ENCODE peak calls at places on chromosome 6, in four cellular contexts. One of them, this sample, is unnamed.

GRCh38 chr6:148934534-148934933 is 187.7 kb downstream of the UST start:
- DNase-seq in HepG2: no peak
- DNase-seq in SK-N-SH: no peak
- DNase-seq in HCT116: no peak
- DNase-seq in this sample: no peak

GRCh38 chr6:76518443-76518842 is 446.0 kb upstream of the IMPG1 start:
- DNase-seq in HCT116: no peak
- DNase-seq in HepG2: no peak
- DNase-seq in SK-N-SH: no peak
- DNase-seq in this sample: no peak

GRCh38 chr6:44304282-44305199 is 8.6 kb downstream of the AARS2 start:
- DNase-seq in HCT116: peak
- DNase-seq in HepG2: peak
- DNase-seq in SK-N-SH: peak
- DNase-seq in this sample: no peak

GRCh38 chr6:168005796-168006195 is 8.3 kb downstream of the KIF25 start:
- DNase-seq in HCT116: no peak
- DNase-seq in SK-N-SH: no peak
- DNase-seq in HepG2: no peak
- DNase-seq in this sample: no peak

GRCh38 chr6:150118642-150119041 is 24.2 kb upstream of the PPP1R14C start:
- DNase-seq in HepG2: peak
- DNase-seq in HCT116: no peak
- DNase-seq in SK-N-SH: no peak
- DNase-seq in this sample: no peak

GRCh38 chr6:78995946-78996345 is 82.1 kb downstream of the PHIP start:
- DNase-seq in HepG2: no peak
- DNase-seq in HCT116: no peak
- DNase-seq in SK-N-SH: no peak
- DNase-seq in this sample: no peak

GRCh38 chr6:170097505-170098427 is 193.1 kb downstream of the DLL1 start:
- DNase-seq in HCT116: no peak
- DNase-seq in SK-N-SH: no peak
- DNase-seq in HepG2: no peak
- DNase-seq in this sample: no peak

GRCh38 chr6:167827062-167827587 is 414 bp downstream of the AFDN start:
- DNase-seq in HepG2: no peak
- DNase-seq in SK-N-SH: peak
- DNase-seq in HCT116: no peak
- DNase-seq in this sample: no peak

GRCh38 chr6:124958759-124959354 is 3.4 kb upstream of the RNF217 start:
- DNase-seq in HepG2: no peak
- DNase-seq in SK-N-SH: no peak
- DNase-seq in HCT116: no peak
- DNase-seq in this sample: no peak

GRCh38 chr6:31423550-31423949 is 20.2 kb downstream of the MICA start:
- DNase-seq in SK-N-SH: no peak
- DNase-seq in HepG2: no peak
- DNase-seq in HCT116: no peak
- DNase-seq in this sample: no peak

GRCh38 chr6:13251242-13251641 is 77.1 kb downstream of the TBC1D7 start:
- DNase-seq in HepG2: peak
- DNase-seq in HCT116: no peak
- DNase-seq in SK-N-SH: no peak
- DNase-seq in this sample: no peak
- TF ChIP-seq CTCF in HepG2: peak
- TF ChIP-seq CTCF in HCT116: peak
- TF ChIP-seq CTCF in SK-N-SH: no peak
- TF ChIP-seq CTCF in this sample: peak

GRCh38 chr6:129638055-129639019 is 71.6 kb downstream of the ARHGAP18 start:
- DNase-seq in SK-N-SH: no peak
- DNase-seq in HCT116: no peak
- DNase-seq in HepG2: peak
- DNase-seq in this sample: no peak
- TF ChIP-seq SIN3A in SK-N-SH: no peak
- TF ChIP-seq SIN3A in HCT116: no peak
- TF ChIP-seq SIN3A in HepG2: no peak
- TF ChIP-seq SIN3A in this sample: no peak

GRCh38 chr6:132088150-132088549 is 137.0 kb upstream of the CCN2 start:
- DNase-seq in SK-N-SH: no peak
- DNase-seq in HepG2: no peak
- DNase-seq in HCT116: no peak
- DNase-seq in this sample: no peak
- TF ChIP-seq CTCF in SK-N-SH: no peak
- TF ChIP-seq CTCF in HepG2: no peak
- TF ChIP-seq CTCF in HCT116: no peak
- TF ChIP-seq CTCF in this sample: no peak

GRCh38 chr6:3500262-3501001 is 43.6 kb upstream of the SLC22A23 start:
- DNase-seq in HepG2: peak
- DNase-seq in SK-N-SH: no peak
- DNase-seq in HCT116: no peak
- DNase-seq in this sample: no peak
- TF ChIP-seq SIN3A in HepG2: no peak
- TF ChIP-seq SIN3A in SK-N-SH: no peak
- TF ChIP-seq SIN3A in HCT116: no peak
- TF ChIP-seq SIN3A in this sample: no peak

GRCh38 chr6:684831-685636 is 7.9 kb downstream of the EXOC2 start:
- DNase-seq in HCT116: no peak
- DNase-seq in SK-N-SH: no peak
- DNase-seq in HepG2: no peak
- DNase-seq in this sample: no peak

GRCh38 chr6:683742-684440 is 9.0 kb downstream of the EXOC2 start:
- DNase-seq in HepG2: no peak
- DNase-seq in SK-N-SH: peak
- DNase-seq in HCT116: no peak
- DNase-seq in this sample: no peak

GRCh38 chr6:689223-689622 is 3.7 kb downstream of the EXOC2 start:
- DNase-seq in HepG2: no peak
- DNase-seq in HCT116: no peak
- DNase-seq in SK-N-SH: no peak
- DNase-seq in this sample: no peak

GRCh38 chr6:680666-681374 is 12.1 kb downstream of the EXOC2 start:
- DNase-seq in HepG2: no peak
- DNase-seq in HCT116: no peak
- DNase-seq in SK-N-SH: no peak
- DNase-seq in this sample: no peak

GRCh38 chr6:686528-686927 is 6.4 kb downstream of the EXOC2 start:
- DNase-seq in HepG2: peak
- DNase-seq in HCT116: no peak
- DNase-seq in SK-N-SH: no peak
- DNase-seq in this sample: no peak
- TF ChIP-seq CTCF in HepG2: peak
- TF ChIP-seq CTCF in HCT116: peak
- TF ChIP-seq CTCF in SK-N-SH: peak
- TF ChIP-seq CTCF in this sample: peak

DNA sequence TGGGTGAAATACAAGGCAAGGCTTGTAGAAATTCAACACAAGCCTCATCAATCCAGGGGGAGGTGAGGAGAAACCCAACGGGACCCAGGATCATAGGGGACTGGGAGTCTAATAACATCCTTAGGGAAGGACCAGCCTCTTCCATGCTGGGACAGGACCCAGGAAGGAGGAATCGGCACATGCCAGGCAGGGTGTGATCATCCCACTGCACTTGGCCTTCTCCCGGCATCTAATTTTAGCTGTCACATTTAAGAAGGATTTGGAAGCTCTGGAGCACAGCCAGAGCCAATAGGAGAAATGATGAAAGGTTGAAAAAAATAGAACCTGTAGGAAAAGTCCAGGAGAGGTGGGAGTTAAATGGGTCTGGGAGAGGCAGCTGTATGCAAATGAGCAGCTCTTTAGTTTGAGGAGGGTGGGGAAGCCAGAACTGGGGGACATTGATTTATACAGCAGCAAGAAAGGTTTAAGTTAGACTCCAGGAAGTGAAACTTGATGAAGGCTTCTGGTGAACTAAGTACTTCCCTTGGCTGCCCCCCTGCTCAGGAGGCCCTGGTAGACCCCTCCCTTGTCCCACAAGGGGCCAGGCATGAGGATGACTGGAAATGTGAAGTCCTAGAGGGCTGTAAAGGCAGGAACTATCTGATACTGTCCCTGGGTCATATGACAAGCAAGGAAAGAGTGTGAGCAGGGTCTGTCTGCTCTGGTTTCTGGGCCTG is 260.3 kb downstream of the LRFN2 start:
- DNase-seq in HepG2: no peak
- DNase-seq in SK-N-SH: no peak
- DNase-seq in HCT116: no peak
- DNase-seq in this sample: no peak
- TF ChIP-seq SIN3A in HepG2: no peak
- TF ChIP-seq SIN3A in SK-N-SH: no peak
- TF ChIP-seq SIN3A in HCT116: no peak
- TF ChIP-seq SIN3A in this sample: no peak